ENCODE peak calls at places on chromosomes 16 and 17, in seven cellular contexts. A is neuronal stem cell, P is H1, I is mesendoderm, J is IMR-90, Z is mesenchymal stem cell, Q is trophoblast cell. B is an unnamed sample.

GRCh38 chr16:50841081-50841886 is 99.4 kb downstream of the CYLD start:
- DNase-seq in A (no peak), P (peak; percentile 24), I (peak; percentile 67), J (no peak), Z (no peak), Q (peak; percentile 1), B (peak; percentile 54)

GRCh38 chr16:19389246-19389645 is 28.4 kb upstream of the TMC5 start:
- DNase-seq in A (peak; percentile 14), P (peak; percentile 88), I (peak; percentile 74), J (no peak), Z (no peak), Q (peak; percentile 41), B (peak; percentile 80)

GRCh38 chr16:53519417-53520091 is 16.5 kb upstream of the AKTIP start:
- DNase-seq in A (no peak), P (no peak), I (no peak), J (no peak), Z (no peak), Q (peak; percentile 91), B (no peak)

GRCh38 chr16:85162478-85163277 is 50.4 kb upstream of the CIBAR2 start:
- DNase-seq in A (no peak), P (no peak), I (no peak), J (peak; percentile 91), Z (peak; percentile 92), Q (peak; percentile 27), B (no peak)

GRCh38 chr16:57203451-57203850 is 17.3 kb downstream of the RSPRY1 start:
- DNase-seq in A (no peak), P (no peak), I (no peak), J (no peak), Z (no peak), Q (no peak), B (no peak)

GRCh38 chr17:52158450-52159042 is at the start of gene CA10:
- DNase-seq in A (peak; percentile 43), P (peak; percentile 81), I (peak; percentile 83), J (no peak), Z (no peak), Q (no peak), B (peak; percentile 91)

GRCh38 chr17:29929006-29929543 is 953 bp downstream of the SSH2 start:
- DNase-seq in A (peak; percentile 17), P (peak; percentile 53), I (peak; percentile 69), J (no peak), Z (peak; percentile 75), Q (peak; percentile 37), B (peak; percentile 45)

GRCh38 chr16:50273382-50273690 is 7.0 kb downstream of the ADCY7 start:
- DNase-seq in A (no peak), P (no peak), I (no peak), J (no peak), Z (no peak), Q (no peak), B (no peak)

GRCh38 chr17:6547336-6547735 is 9.0 kb downstream of the PITPNM3 start:
- DNase-seq in A (no peak), P (no peak), I (no peak), J (no peak), Z (no peak), Q (no peak), B (no peak)

GRCh38 chr17:3543453-3543852 is 14.2 kb downstream of the TRPV3 start:
- DNase-seq in A (no peak), P (no peak), I (no peak), J (no peak), Z (no peak), Q (no peak), B (no peak)

GRCh38 chr16:75938818-75939217 is 212.5 kb upstream of the CPHXL start:
- DNase-seq in A (no peak), P (no peak), I (peak; percentile 21), J (peak; percentile 67), Z (peak; percentile 23), Q (no peak), B (no peak)

GRCh38 chr17:5584971-5585794 is 874 bp upstream of the NLRP1 start:
- DNase-seq in A (no peak), P (no peak), I (peak; percentile 81), J (peak; percentile 89), Z (peak; percentile 80), Q (peak; percentile 88), B (no peak)

GRCh38 chr17:72942594-72942993 is 149.9 kb downstream of the SLC39A11 start:
- DNase-seq in A (no peak), P (no peak), I (no peak), J (peak; percentile 20), Z (no peak), Q (no peak), B (no peak)

GRCh38 chr16:58638148-58639036 is 8.8 kb upstream of the CNOT1 start:
- DNase-seq in A (no peak), P (no peak), I (peak; percentile 84), J (peak; percentile 91), Z (peak; percentile 80), Q (peak; percentile 92), B (peak; percentile 72)

GRCh38 chr16:88790312-88791150 is 5.5 kb upstream of the PIEZO1 start:
- DNase-seq in A (no peak), P (peak; percentile 61), I (no peak), J (peak; percentile 24), Z (peak; percentile 42), Q (no peak), B (no peak)

GRCh38 chr17:76000016-76000754 is 470 bp upstream of the CDK3 start:
- DNase-seq in A (peak; percentile 49), P (peak; percentile 97), I (peak; percentile 85), J (peak; percentile 16), Z (peak; percentile 34), Q (peak; percentile 73), B (peak; percentile 93)

GRCh38 chr17:71383111-71383510 is 737.7 kb upstream of the SOX9 start:
- DNase-seq in A (no peak), P (no peak), I (no peak), J (no peak), Z (no peak), Q (no peak), B (no peak)

GRCh38 chr17:62664336-62665120 is 37.1 kb downstream of the MRC2 start:
- DNase-seq in A (no peak), P (no peak), I (no peak), J (no peak), Z (no peak), Q (no peak), B (no peak)

DNA sequence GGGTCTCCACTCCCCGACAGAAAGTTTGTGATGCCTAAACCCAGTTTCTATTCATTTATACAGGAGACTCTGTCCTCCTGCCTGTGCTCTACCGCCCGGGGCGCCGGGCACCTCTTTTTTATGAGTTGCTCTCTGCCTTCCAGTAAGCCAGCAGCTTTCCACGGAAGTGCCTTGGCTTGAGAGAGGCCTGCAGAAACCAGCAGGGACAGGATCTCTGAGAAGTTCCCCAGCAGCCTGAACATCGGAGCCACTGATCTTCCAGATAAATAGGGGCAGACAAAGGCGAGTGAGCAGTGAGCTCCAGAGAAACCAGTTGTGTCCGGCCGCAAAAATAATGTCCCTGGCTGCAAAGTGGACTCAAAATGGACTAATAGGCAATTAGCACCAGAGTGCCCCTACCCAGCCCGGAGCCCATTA is 73.9 kb downstream of the NT5M start:
- DNase-seq in A (no peak), P (no peak), I (no peak), J (no peak), Z (no peak), Q (no peak), B (no peak)
- H3K4ac ChIP-seq in A (no peak overlapping the region), P (no peak overlapping the region), I (no peak overlapping the region), J (no peak overlapping the region), Z (no peak overlapping the region), Q (no peak overlapping the region), B (no peak overlapping the region)

DNA sequence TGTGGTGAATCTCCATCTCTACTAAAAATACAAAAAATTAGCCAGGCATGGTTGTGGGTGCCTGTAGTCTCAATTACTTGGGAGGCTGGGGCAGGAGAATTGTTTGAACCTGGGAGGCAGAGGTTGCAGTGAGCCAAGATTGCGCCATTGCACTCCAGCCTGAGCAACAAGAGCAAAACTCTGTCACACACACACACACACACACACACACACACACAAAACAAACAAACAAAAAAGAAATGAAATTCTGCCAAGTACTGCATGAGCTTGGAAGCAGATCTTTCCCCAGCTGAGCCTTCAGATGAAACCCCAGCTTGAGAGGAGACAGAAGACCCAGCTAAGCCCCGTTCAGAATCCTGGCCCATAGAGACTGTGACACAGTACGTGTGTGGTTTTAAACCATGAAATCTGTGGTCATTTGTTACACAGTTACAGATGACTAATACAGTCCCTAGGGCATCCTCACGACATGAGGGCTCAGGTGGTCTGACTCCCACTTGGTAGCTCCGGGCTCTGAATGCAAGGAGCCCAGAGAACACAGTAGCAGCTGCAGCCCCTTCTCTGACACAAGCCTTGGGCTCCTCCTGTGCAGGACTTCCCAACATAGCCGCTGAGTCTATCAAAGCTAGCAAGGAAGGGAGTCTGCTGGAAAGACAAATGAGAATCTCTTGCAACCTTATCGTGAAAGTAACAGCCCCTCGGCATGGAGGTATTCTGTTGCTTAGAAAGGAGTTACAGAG is 132.8 kb downstream of the SEC14L1 start:
- DNase-seq in A (no peak), P (no peak), I (no peak), J (peak; percentile 13), Z (peak; percentile 54), Q (peak; percentile 88), B (peak; percentile 21)
- H3K4ac ChIP-seq in A (no peak overlapping the region), P (no peak overlapping the region), I (no peak overlapping the region), J (no peak overlapping the region), Z (no peak overlapping the region), Q (no peak overlapping the region), B (no peak overlapping the region)

GRCh38 chr16:67888311-67888710 is 3.6 kb downstream of the NRN1L start:
- DNase-seq in A (no peak), P (no peak), I (no peak), J (no peak), Z (no peak), Q (no peak), B (no peak)
- H3K4ac ChIP-seq in A (no peak overlapping the region), P (no peak overlapping the region), I (no peak overlapping the region), J (no peak overlapping the region), Z (no peak overlapping the region), Q (no peak overlapping the region), B (no peak overlapping the region)

GRCh38 chr17:31323551-31323950 is 2.1 kb upstream of the EVI2A start:
- DNase-seq in A (no peak), P (no peak), I (no peak), J (no peak), Z (no peak), Q (no peak), B (no peak)
- H3K4ac ChIP-seq in A (no peak overlapping the region), P (no peak overlapping the region), I (no peak overlapping the region), J (no peak overlapping the region), Z (no peak overlapping the region), Q (no peak overlapping the region), B (no peak overlapping the region)

DNA sequence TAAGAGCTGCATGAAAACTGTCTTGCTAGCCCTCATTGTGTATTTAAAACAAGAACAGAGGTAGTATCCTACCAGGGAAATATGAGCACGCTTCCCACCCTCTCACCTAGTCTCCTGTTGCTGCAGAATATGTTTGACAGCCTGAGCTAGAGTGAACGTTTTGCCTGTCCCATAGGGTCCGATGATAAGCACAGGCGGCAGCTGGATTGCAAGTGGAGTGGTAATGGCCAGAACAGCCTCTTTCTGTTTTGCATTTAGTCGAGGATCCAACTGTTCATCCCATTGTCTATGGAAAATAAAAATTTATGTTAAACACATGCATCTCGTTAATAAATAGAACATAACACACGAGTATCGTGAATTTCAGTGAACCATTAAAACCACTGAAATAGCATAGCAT is 84.2 kb downstream of the HELZ start:
- DNase-seq in A (no peak), P (no peak), I (no peak), J (no peak), Z (no peak), Q (no peak), B (no peak)
- H3K4ac ChIP-seq in A (no peak overlapping the region), P (no peak overlapping the region), I (no peak overlapping the region), J (no peak overlapping the region), Z (no peak overlapping the region), Q (no peak overlapping the region), B (no peak overlapping the region)